ENCODE peak calls at places on chromosomes 2 and 18, in five cellular contexts. E, H, Z, X and A are unnamed samples.
A peak's percentile ranks its signal among the peaks of the same experiment; 100 is the strongest.

GRCh38 chr2:109290887-109291675 is 162.1 kb downstream of the SH3RF3 start:
- DNase-seq in E (no peak), H (peak; percentile 20), Z (no peak), X (no peak), A (no peak)

GRCh38 chr18:76913583-76913982 is 91.2 kb downstream of the ZNF236 start:
- DNase-seq in Z (no peak), E (no peak), H (no peak), X (no peak), A (no peak)

GRCh38 chr18:29840101-29840500 is 1202.4 kb downstream of the DSC3 start:
- DNase-seq in E (no peak), H (peak; percentile 90), Z (no peak), X (no peak), A (no peak)

GRCh38 chr2:147463881-147464520 is 380.8 kb upstream of the ACVR2A start:
- DNase-seq in X (no peak), E (no peak), Z (no peak), H (no peak), A (no peak)

GRCh38 chr18:27185025-27185763 is at the start of gene CHST9:
- DNase-seq in H (no peak), Z (no peak), E (no peak), X (no peak), A (no peak)

GRCh38 chr18:48926420-48926857 is 24.3 kb downstream of the SMAD7 start:
- DNase-seq in X (no peak), Z (no peak), H (no peak), E (no peak), A (no peak)

GRCh38 chr2:80429251-80429650 is 124.7 kb upstream of the LRRTM1 start:
- DNase-seq in E (no peak), H (no peak), Z (no peak), X (no peak), A (no peak)

GRCh38 chr2:168521342-168521741 is 65.3 kb downstream of the CERS6 start:
- DNase-seq in X (no peak), Z (no peak), E (no peak), H (no peak), A (no peak)

GRCh38 chr2:69615078-69615630 is 28.4 kb downstream of the AAK1 start:
- DNase-seq in H (no peak), E (no peak), X (no peak), Z (no peak), A (no peak)

GRCh38 chr18:55337908-55338521 is 250.0 kb downstream of the TCF4 start:
- DNase-seq in H (no peak), X (no peak), Z (no peak), E (no peak), A (no peak)

GRCh38 chr2:59182249-59182648 is 941.1 kb upstream of the FANCL start:
- DNase-seq in H (peak; percentile 32), Z (no peak), X (no peak), E (no peak), A (no peak)

GRCh38 chr2:147101906-147102790 is 742.7 kb upstream of the ACVR2A start:
- DNase-seq in Z (no peak), X (no peak), H (no peak), E (no peak), A (no peak)

GRCh38 chr18:10926565-10927194 is 222.7 kb downstream of the PIEZO2 start:
- DNase-seq in E (no peak), Z (no peak), X (no peak), H (peak; percentile 33), A (no peak)

GRCh38 chr2:203993560-203993959 is 57.0 kb downstream of the ICOS start:
- DNase-seq in H (no peak), E (no peak), X (no peak), Z (no peak), A (no peak)

GRCh38 chr2:3517948-3518495 is 1.3 kb downstream of the ADI1 start:
- DNase-seq in X (no peak), H (no peak), Z (no peak), E (no peak), A (no peak)

GRCh38 chr2:102094917-102095316 is 47.6 kb upstream of the IL1R1 start:
- DNase-seq in E (no peak), H (peak; percentile 92), X (no peak), Z (no peak), A (no peak)

GRCh38 chr18:8121942-8122480 is 487.2 kb upstream of the RAB12 start:
- DNase-seq in Z (no peak), X (no peak), E (peak; percentile 13), H (peak; percentile 77), A (no peak)

GRCh38 chr2:220185766-220186165 is 558.3 kb downstream of the SLC4A3 start:
- DNase-seq in E (no peak), H (no peak), Z (no peak), X (no peak), A (no peak)

GRCh38 chr2:125471963-125472362 is 1184.0 kb upstream of the GYPC start:
- DNase-seq in H (peak; percentile 51), E (no peak), X (no peak), Z (no peak), A (no peak)